ENCODE peak calls at places on chromosomes 12 and 14, in eight cellular contexts. One of them, this sample, is unnamed. For H3K4me1, the result is how much of the 10 kb centered on the place peaks cover.

GRCh38 chr14:99872786-99873440 is 79.7 kb downstream of the EML1 start:
- DNase-seq in right lobe of liver: no peak
- DNase-seq in transverse colon: no peak
- DNase-seq in heart right ventricle: no peak
- DNase-seq in MM.1S: no peak
- DNase-seq in CD8-positive, alpha-beta T cell: no peak
- DNase-seq in hepatocyte: no peak
- DNase-seq in mucosa of descending colon: no peak
- DNase-seq in this sample: no peak

GRCh38 chr14:26855051-26855753 is 257.4 kb upstream of the NOVA1 start:
- DNase-seq in right lobe of liver: no peak
- DNase-seq in heart right ventricle: no peak
- DNase-seq in mucosa of descending colon: no peak
- DNase-seq in hepatocyte: no peak
- DNase-seq in MM.1S: no peak
- DNase-seq in CD8-positive, alpha-beta T cell: no peak
- DNase-seq in transverse colon: no peak
- DNase-seq in this sample: no peak

GRCh38 chr12:24937553-24938244 is 11.2 kb downstream of the BCAT1 start:
- DNase-seq in mucosa of descending colon: no peak
- DNase-seq in CD8-positive, alpha-beta T cell: no peak
- DNase-seq in hepatocyte: no peak
- DNase-seq in heart right ventricle: no peak
- DNase-seq in right lobe of liver: no peak
- DNase-seq in MM.1S: no peak
- DNase-seq in transverse colon: no peak
- DNase-seq in this sample: no peak

GRCh38 chr14:103402700-103403099 is 17.5 kb downstream of the MARK3 start:
- DNase-seq in right lobe of liver: no peak
- DNase-seq in MM.1S: peak
- DNase-seq in mucosa of descending colon: no peak
- DNase-seq in heart right ventricle: no peak
- DNase-seq in CD8-positive, alpha-beta T cell: no peak
- DNase-seq in transverse colon: no peak
- DNase-seq in hepatocyte: no peak
- DNase-seq in this sample: no peak

GRCh38 chr12:64532734-64533351 is 77.5 kb upstream of the RASSF3 start:
- DNase-seq in right lobe of liver: no peak
- DNase-seq in CD8-positive, alpha-beta T cell: no peak
- DNase-seq in transverse colon: no peak
- DNase-seq in hepatocyte: no peak
- DNase-seq in heart right ventricle: no peak
- DNase-seq in MM.1S: no peak
- DNase-seq in mucosa of descending colon: no peak
- DNase-seq in this sample: no peak

GRCh38 chr12:46944104-46944503 is 118.3 kb upstream of the SLC38A4 start:
- DNase-seq in CD8-positive, alpha-beta T cell: no peak
- DNase-seq in MM.1S: peak
- DNase-seq in heart right ventricle: no peak
- DNase-seq in transverse colon: no peak
- DNase-seq in mucosa of descending colon: no peak
- DNase-seq in hepatocyte: peak
- DNase-seq in right lobe of liver: no peak
- DNase-seq in this sample: no peak

GRCh38 chr14:20434701-20435453 is 1.1 kb downstream of the KLHL33 start:
- DNase-seq in CD8-positive, alpha-beta T cell: no peak
- DNase-seq in MM.1S: no peak
- DNase-seq in right lobe of liver: no peak
- DNase-seq in mucosa of descending colon: peak
- DNase-seq in hepatocyte: no peak
- DNase-seq in transverse colon: peak
- DNase-seq in heart right ventricle: peak
- DNase-seq in this sample: peak

GRCh38 chr12:111699-112591 is 45.4 kb downstream of the IQSEC3 start:
- DNase-seq in mucosa of descending colon: peak
- DNase-seq in heart right ventricle: no peak
- DNase-seq in right lobe of liver: no peak
- DNase-seq in transverse colon: peak
- DNase-seq in hepatocyte: peak
- DNase-seq in CD8-positive, alpha-beta T cell: no peak
- DNase-seq in MM.1S: peak
- DNase-seq in this sample: no peak

GRCh38 chr12:116864371-116865160 is 16.7 kb downstream of the HRK start:
- DNase-seq in right lobe of liver: no peak
- DNase-seq in CD8-positive, alpha-beta T cell: no peak
- DNase-seq in mucosa of descending colon: no peak
- DNase-seq in hepatocyte: no peak
- DNase-seq in transverse colon: no peak
- DNase-seq in heart right ventricle: no peak
- DNase-seq in MM.1S: no peak
- DNase-seq in this sample: no peak

GRCh38 chr12:32902287-32902996 is 5.9 kb upstream of the PKP2 start:
- DNase-seq in mucosa of descending colon: no peak
- DNase-seq in heart right ventricle: no peak
- DNase-seq in right lobe of liver: no peak
- DNase-seq in transverse colon: no peak
- DNase-seq in hepatocyte: no peak
- DNase-seq in CD8-positive, alpha-beta T cell: no peak
- DNase-seq in MM.1S: peak
- DNase-seq in this sample: no peak

GRCh38 chr14:20278414-20278813 is 27.3 kb downstream of the TTC5 start:
- DNase-seq in heart right ventricle: no peak
- DNase-seq in transverse colon: no peak
- DNase-seq in MM.1S: no peak
- DNase-seq in CD8-positive, alpha-beta T cell: no peak
- DNase-seq in hepatocyte: peak
- DNase-seq in mucosa of descending colon: peak
- DNase-seq in right lobe of liver: no peak
- DNase-seq in this sample: no peak

GRCh38 chr12:120259418-120260202 is 5.9 kb downstream of the PXN start:
- DNase-seq in hepatocyte: no peak
- DNase-seq in CD8-positive, alpha-beta T cell: no peak
- DNase-seq in transverse colon: no peak
- DNase-seq in right lobe of liver: no peak
- DNase-seq in mucosa of descending colon: no peak
- DNase-seq in MM.1S: no peak
- DNase-seq in heart right ventricle: no peak
- DNase-seq in this sample: no peak

DNA sequence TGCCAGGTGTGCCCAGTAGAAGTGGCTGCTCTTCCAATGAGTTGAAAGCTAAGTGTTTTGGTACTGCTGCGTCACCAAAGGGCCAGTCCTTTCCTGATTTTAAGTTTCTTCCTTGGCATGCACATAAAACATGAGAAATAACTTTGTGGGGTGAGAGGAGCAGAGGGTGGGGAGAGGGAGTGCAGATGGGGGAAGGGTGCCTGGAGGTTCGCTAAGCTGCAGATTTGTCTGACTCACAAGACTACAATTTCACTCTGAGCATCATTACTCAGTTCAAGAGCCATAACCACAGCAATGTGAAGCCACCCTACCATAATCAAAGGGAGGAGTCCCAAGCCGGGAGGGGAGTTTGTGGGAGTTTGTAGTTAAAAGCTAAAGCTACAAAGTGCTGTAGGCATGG is 136.1 kb downstream of the ANO2 start:
- DNase-seq in heart right ventricle: no peak
- DNase-seq in transverse colon: no peak
- DNase-seq in hepatocyte: peak
- DNase-seq in CD8-positive, alpha-beta T cell: no peak
- DNase-seq in mucosa of descending colon: peak
- DNase-seq in right lobe of liver: no peak
- DNase-seq in MM.1S: no peak
- DNase-seq in this sample: no peak
- H3K4me1 ChIP-seq in heart right ventricle: under half
- H3K4me1 ChIP-seq in transverse colon: under half
- H3K4me1 ChIP-seq in hepatocyte: under half
- H3K4me1 ChIP-seq in CD8-positive, alpha-beta T cell: under half
- H3K4me1 ChIP-seq in mucosa of descending colon: under half
- H3K4me1 ChIP-seq in right lobe of liver: under half
- H3K4me1 ChIP-seq in MM.1S: under half
- H3K4me1 ChIP-seq in this sample: under half

GRCh38 chr14:85234626-85235025 is 295.3 kb upstream of the FLRT2 start:
- DNase-seq in mucosa of descending colon: no peak
- DNase-seq in heart right ventricle: no peak
- DNase-seq in MM.1S: no peak
- DNase-seq in hepatocyte: no peak
- DNase-seq in right lobe of liver: no peak
- DNase-seq in transverse colon: no peak
- DNase-seq in CD8-positive, alpha-beta T cell: no peak
- DNase-seq in this sample: no peak

GRCh38 chr14:85235868-85236267 is 294.1 kb upstream of the FLRT2 start:
- DNase-seq in CD8-positive, alpha-beta T cell: no peak
- DNase-seq in mucosa of descending colon: no peak
- DNase-seq in MM.1S: no peak
- DNase-seq in transverse colon: no peak
- DNase-seq in right lobe of liver: no peak
- DNase-seq in heart right ventricle: no peak
- DNase-seq in hepatocyte: no peak
- DNase-seq in this sample: no peak

DNA sequence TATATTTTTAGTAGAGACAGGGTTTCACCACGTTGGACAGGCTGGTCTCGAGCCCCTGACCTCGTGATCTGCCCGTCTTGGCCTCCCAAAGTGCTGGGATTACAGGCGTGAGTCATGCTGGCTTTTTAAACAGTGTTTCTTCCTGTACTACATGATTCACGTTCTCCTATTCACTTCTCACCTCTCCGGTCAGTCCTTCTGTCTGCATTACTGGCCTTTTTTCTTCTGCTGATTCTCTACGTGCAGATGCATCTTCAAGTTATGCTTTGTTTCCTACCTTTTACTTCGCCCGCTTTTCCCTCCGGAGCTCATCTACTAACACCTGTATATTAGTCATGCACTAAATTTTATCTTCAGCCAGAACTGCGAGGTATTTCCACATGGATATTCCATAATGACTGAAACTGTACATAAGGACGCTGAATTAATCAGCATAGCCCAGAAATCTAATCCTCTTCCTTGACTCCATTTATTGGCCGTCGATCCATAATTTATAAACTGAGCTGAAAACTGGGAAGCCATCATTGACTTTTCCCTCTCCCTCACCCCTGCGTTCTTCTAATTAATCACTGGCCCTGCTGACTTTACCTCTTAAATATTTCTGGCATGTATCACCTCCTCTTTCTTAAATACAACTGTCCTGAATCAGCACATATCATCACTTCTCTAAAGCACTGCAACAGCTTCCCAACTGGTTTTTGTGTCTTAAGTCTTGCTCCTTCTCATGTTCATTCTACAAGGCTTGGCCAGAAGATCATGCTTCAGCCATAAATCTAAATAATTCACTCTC is 296.0 kb upstream of the FLRT2 start:
- DNase-seq in right lobe of liver: no peak
- DNase-seq in transverse colon: no peak
- DNase-seq in MM.1S: no peak
- DNase-seq in heart right ventricle: no peak
- DNase-seq in mucosa of descending colon: no peak
- DNase-seq in hepatocyte: no peak
- DNase-seq in CD8-positive, alpha-beta T cell: no peak
- DNase-seq in this sample: no peak
- H3K4me3 ChIP-seq in right lobe of liver: no peak
- H3K4me3 ChIP-seq in transverse colon: no peak
- H3K4me3 ChIP-seq in MM.1S: no peak
- H3K4me3 ChIP-seq in heart right ventricle: no peak
- H3K4me3 ChIP-seq in mucosa of descending colon: no peak
- H3K4me3 ChIP-seq in hepatocyte: no peak
- H3K4me3 ChIP-seq in CD8-positive, alpha-beta T cell: no peak
- H3K4me3 ChIP-seq in this sample: no peak

GRCh38 chr12:1606021-1606622 is 11.7 kb upstream of the FBXL14 start:
- DNase-seq in hepatocyte: peak
- DNase-seq in MM.1S: no peak
- DNase-seq in transverse colon: peak
- DNase-seq in mucosa of descending colon: peak
- DNase-seq in CD8-positive, alpha-beta T cell: no peak
- DNase-seq in right lobe of liver: peak
- DNase-seq in heart right ventricle: peak
- DNase-seq in this sample: peak

GRCh38 chr12:1603621-1604020 is 9.2 kb upstream of the FBXL14 start:
- DNase-seq in MM.1S: no peak
- DNase-seq in mucosa of descending colon: no peak
- DNase-seq in transverse colon: no peak
- DNase-seq in right lobe of liver: no peak
- DNase-seq in CD8-positive, alpha-beta T cell: no peak
- DNase-seq in heart right ventricle: no peak
- DNase-seq in hepatocyte: no peak
- DNase-seq in this sample: no peak

GRCh38 chr12:1607940-1608782 is 13.8 kb upstream of the FBXL14 start:
- DNase-seq in right lobe of liver: no peak
- DNase-seq in transverse colon: no peak
- DNase-seq in mucosa of descending colon: no peak
- DNase-seq in heart right ventricle: no peak
- DNase-seq in MM.1S: no peak
- DNase-seq in CD8-positive, alpha-beta T cell: no peak
- DNase-seq in hepatocyte: no peak
- DNase-seq in this sample: no peak

GRCh38 chr12:1605129-1606020 is 11.0 kb upstream of the FBXL14 start:
- DNase-seq in hepatocyte: peak
- DNase-seq in transverse colon: peak
- DNase-seq in heart right ventricle: peak
- DNase-seq in mucosa of descending colon: peak
- DNase-seq in MM.1S: peak
- DNase-seq in CD8-positive, alpha-beta T cell: peak
- DNase-seq in right lobe of liver: peak
- DNase-seq in this sample: no peak

GRCh38 chr12:1604464-1604863 is 10.1 kb upstream of the FBXL14 start:
- DNase-seq in CD8-positive, alpha-beta T cell: no peak
- DNase-seq in heart right ventricle: no peak
- DNase-seq in MM.1S: no peak
- DNase-seq in hepatocyte: no peak
- DNase-seq in right lobe of liver: no peak
- DNase-seq in transverse colon: no peak
- DNase-seq in mucosa of descending colon: no peak
- DNase-seq in this sample: no peak
- H3K4me1 ChIP-seq in CD8-positive, alpha-beta T cell: under half
- H3K4me1 ChIP-seq in heart right ventricle: under half
- H3K4me1 ChIP-seq in MM.1S: under half
- H3K4me1 ChIP-seq in hepatocyte: under half
- H3K4me1 ChIP-seq in right lobe of liver: under half
- H3K4me1 ChIP-seq in transverse colon: half or more
- H3K4me1 ChIP-seq in mucosa of descending colon: under half
- H3K4me1 ChIP-seq in this sample: under half

GRCh38 chr12:79692860-79693605 is 2.3 kb upstream of the PAWR start:
- DNase-seq in MM.1S: no peak
- DNase-seq in right lobe of liver: no peak
- DNase-seq in CD8-positive, alpha-beta T cell: no peak
- DNase-seq in mucosa of descending colon: no peak
- DNase-seq in hepatocyte: no peak
- DNase-seq in transverse colon: no peak
- DNase-seq in heart right ventricle: no peak
- DNase-seq in this sample: no peak
- H3K4me3 ChIP-seq in MM.1S: no peak
- H3K4me3 ChIP-seq in right lobe of liver: no peak
- H3K4me3 ChIP-seq in CD8-positive, alpha-beta T cell: no peak
- H3K4me3 ChIP-seq in mucosa of descending colon: no peak
- H3K4me3 ChIP-seq in hepatocyte: no peak
- H3K4me3 ChIP-seq in transverse colon: no peak
- H3K4me3 ChIP-seq in heart right ventricle: no peak
- H3K4me3 ChIP-seq in this sample: peak